ENCODE peak calls at places on chromosomes 2 and 18, in four cellular contexts. One of them, this sample, is unnamed.

GRCh38 chr2:241777686-241778627 is 1.3 kb downstream of the GAL3ST2 start:
- DNase-seq in stimulated activated CD4-positive, alpha-beta T cell treated with anti-CD3 and anti-CD28 coated beads, Interleukin-4, amount 100 ng/mL, for 4 hours: no peak
- DNase-seq in GM23338: no peak
- DNase-seq in activated CD8-positive, alpha-beta memory T cell treated with anti-CD3 and anti-CD28 coated beads, Interleukin-2, amount 10 ng/mL, durations not matched to agents 7 days and 5 days: peak
- DNase-seq in this sample: no peak

GRCh38 chr2:45554073-45554742 is 56.9 kb downstream of the SRBD1 start:
- DNase-seq in stimulated activated CD4-positive, alpha-beta T cell treated with anti-CD3 and anti-CD28 coated beads, Interleukin-4, amount 100 ng/mL, for 4 hours: no peak
- DNase-seq in GM23338: peak
- DNase-seq in activated CD8-positive, alpha-beta memory T cell treated with anti-CD3 and anti-CD28 coated beads, Interleukin-2, amount 10 ng/mL, durations not matched to agents 7 days and 5 days: no peak
- DNase-seq in this sample: no peak

GRCh38 chr2:70498528-70498927 is 55.1 kb downstream of the TGFA start:
- DNase-seq in stimulated activated CD4-positive, alpha-beta T cell treated with anti-CD3 and anti-CD28 coated beads, Interleukin-4, amount 100 ng/mL, for 4 hours: no peak
- DNase-seq in GM23338: no peak
- DNase-seq in activated CD8-positive, alpha-beta memory T cell treated with anti-CD3 and anti-CD28 coated beads, Interleukin-2, amount 10 ng/mL, durations not matched to agents 7 days and 5 days: no peak
- DNase-seq in this sample: no peak

GRCh38 chr18:21242141-21243040 is at the start of gene GREB1L:
- DNase-seq in stimulated activated CD4-positive, alpha-beta T cell treated with anti-CD3 and anti-CD28 coated beads, Interleukin-4, amount 100 ng/mL, for 4 hours: peak
- DNase-seq in GM23338: peak
- DNase-seq in activated CD8-positive, alpha-beta memory T cell treated with anti-CD3 and anti-CD28 coated beads, Interleukin-2, amount 10 ng/mL, durations not matched to agents 7 days and 5 days: no peak
- DNase-seq in this sample: peak

GRCh38 chr18:46738491-46738890 is 18.4 kb downstream of the ST8SIA5 start:
- DNase-seq in stimulated activated CD4-positive, alpha-beta T cell treated with anti-CD3 and anti-CD28 coated beads, Interleukin-4, amount 100 ng/mL, for 4 hours: no peak
- DNase-seq in GM23338: no peak
- DNase-seq in activated CD8-positive, alpha-beta memory T cell treated with anti-CD3 and anti-CD28 coated beads, Interleukin-2, amount 10 ng/mL, durations not matched to agents 7 days and 5 days: no peak
- DNase-seq in this sample: no peak

GRCh38 chr2:120473522-120474271 is 127.8 kb downstream of the INHBB start:
- DNase-seq in stimulated activated CD4-positive, alpha-beta T cell treated with anti-CD3 and anti-CD28 coated beads, Interleukin-4, amount 100 ng/mL, for 4 hours: no peak
- DNase-seq in GM23338: no peak
- DNase-seq in activated CD8-positive, alpha-beta memory T cell treated with anti-CD3 and anti-CD28 coated beads, Interleukin-2, amount 10 ng/mL, durations not matched to agents 7 days and 5 days: no peak
- DNase-seq in this sample: no peak

GRCh38 chr2:45288532-45288931 is 279.3 kb upstream of the SIX2 start:
- DNase-seq in stimulated activated CD4-positive, alpha-beta T cell treated with anti-CD3 and anti-CD28 coated beads, Interleukin-4, amount 100 ng/mL, for 4 hours: no peak
- DNase-seq in GM23338: no peak
- DNase-seq in activated CD8-positive, alpha-beta memory T cell treated with anti-CD3 and anti-CD28 coated beads, Interleukin-2, amount 10 ng/mL, durations not matched to agents 7 days and 5 days: no peak
- DNase-seq in this sample: no peak

GRCh38 chr2:240121190-240121589 is 14.9 kb downstream of the COPS9 start:
- DNase-seq in stimulated activated CD4-positive, alpha-beta T cell treated with anti-CD3 and anti-CD28 coated beads, Interleukin-4, amount 100 ng/mL, for 4 hours: no peak
- DNase-seq in GM23338: no peak
- DNase-seq in activated CD8-positive, alpha-beta memory T cell treated with anti-CD3 and anti-CD28 coated beads, Interleukin-2, amount 10 ng/mL, durations not matched to agents 7 days and 5 days: no peak
- DNase-seq in this sample: no peak

GRCh38 chr2:95315801-95316411 is 18.8 kb downstream of the KCNIP3 start:
- DNase-seq in stimulated activated CD4-positive, alpha-beta T cell treated with anti-CD3 and anti-CD28 coated beads, Interleukin-4, amount 100 ng/mL, for 4 hours: no peak
- DNase-seq in GM23338: no peak
- DNase-seq in activated CD8-positive, alpha-beta memory T cell treated with anti-CD3 and anti-CD28 coated beads, Interleukin-2, amount 10 ng/mL, durations not matched to agents 7 days and 5 days: no peak
- DNase-seq in this sample: no peak

GRCh38 chr2:235854276-235854675 is 313.9 kb downstream of the GBX2 start:
- DNase-seq in stimulated activated CD4-positive, alpha-beta T cell treated with anti-CD3 and anti-CD28 coated beads, Interleukin-4, amount 100 ng/mL, for 4 hours: no peak
- DNase-seq in GM23338: no peak
- DNase-seq in activated CD8-positive, alpha-beta memory T cell treated with anti-CD3 and anti-CD28 coated beads, Interleukin-2, amount 10 ng/mL, durations not matched to agents 7 days and 5 days: no peak
- DNase-seq in this sample: no peak

GRCh38 chr18:8661754-8662573 is 43.4 kb upstream of the MTCL1 start:
- DNase-seq in stimulated activated CD4-positive, alpha-beta T cell treated with anti-CD3 and anti-CD28 coated beads, Interleukin-4, amount 100 ng/mL, for 4 hours: no peak
- DNase-seq in GM23338: peak
- DNase-seq in activated CD8-positive, alpha-beta memory T cell treated with anti-CD3 and anti-CD28 coated beads, Interleukin-2, amount 10 ng/mL, durations not matched to agents 7 days and 5 days: no peak
- DNase-seq in this sample: peak

GRCh38 chr2:182064024-182064880 is 78.6 kb downstream of the PPP1R1C start:
- DNase-seq in stimulated activated CD4-positive, alpha-beta T cell treated with anti-CD3 and anti-CD28 coated beads, Interleukin-4, amount 100 ng/mL, for 4 hours: no peak
- DNase-seq in GM23338: no peak
- DNase-seq in activated CD8-positive, alpha-beta memory T cell treated with anti-CD3 and anti-CD28 coated beads, Interleukin-2, amount 10 ng/mL, durations not matched to agents 7 days and 5 days: no peak
- DNase-seq in this sample: no peak

GRCh38 chr2:217297096-217297495 is 437.2 kb upstream of the TNP1 start:
- DNase-seq in stimulated activated CD4-positive, alpha-beta T cell treated with anti-CD3 and anti-CD28 coated beads, Interleukin-4, amount 100 ng/mL, for 4 hours: no peak
- DNase-seq in GM23338: no peak
- DNase-seq in activated CD8-positive, alpha-beta memory T cell treated with anti-CD3 and anti-CD28 coated beads, Interleukin-2, amount 10 ng/mL, durations not matched to agents 7 days and 5 days: no peak
- DNase-seq in this sample: no peak

GRCh38 chr2:10654069-10654468 is 35.7 kb downstream of the NOL10 start:
- DNase-seq in stimulated activated CD4-positive, alpha-beta T cell treated with anti-CD3 and anti-CD28 coated beads, Interleukin-4, amount 100 ng/mL, for 4 hours: peak
- DNase-seq in GM23338: no peak
- DNase-seq in activated CD8-positive, alpha-beta memory T cell treated with anti-CD3 and anti-CD28 coated beads, Interleukin-2, amount 10 ng/mL, durations not matched to agents 7 days and 5 days: peak
- DNase-seq in this sample: no peak

GRCh38 chr2:143575340-143575739 is 446.1 kb downstream of the ARHGAP15 start:
- DNase-seq in stimulated activated CD4-positive, alpha-beta T cell treated with anti-CD3 and anti-CD28 coated beads, Interleukin-4, amount 100 ng/mL, for 4 hours: no peak
- DNase-seq in GM23338: peak
- DNase-seq in activated CD8-positive, alpha-beta memory T cell treated with anti-CD3 and anti-CD28 coated beads, Interleukin-2, amount 10 ng/mL, durations not matched to agents 7 days and 5 days: no peak
- DNase-seq in this sample: peak

GRCh38 chr2:81650048-81650971 is 1345.8 kb upstream of the LRRTM1 start:
- DNase-seq in stimulated activated CD4-positive, alpha-beta T cell treated with anti-CD3 and anti-CD28 coated beads, Interleukin-4, amount 100 ng/mL, for 4 hours: no peak
- DNase-seq in GM23338: peak
- DNase-seq in activated CD8-positive, alpha-beta memory T cell treated with anti-CD3 and anti-CD28 coated beads, Interleukin-2, amount 10 ng/mL, durations not matched to agents 7 days and 5 days: no peak
- DNase-seq in this sample: peak

GRCh38 chr18:4204151-4204720 is 250.9 kb downstream of the DLGAP1 start:
- DNase-seq in stimulated activated CD4-positive, alpha-beta T cell treated with anti-CD3 and anti-CD28 coated beads, Interleukin-4, amount 100 ng/mL, for 4 hours: no peak
- DNase-seq in GM23338: no peak
- DNase-seq in activated CD8-positive, alpha-beta memory T cell treated with anti-CD3 and anti-CD28 coated beads, Interleukin-2, amount 10 ng/mL, durations not matched to agents 7 days and 5 days: no peak
- DNase-seq in this sample: no peak

GRCh38 chr2:61911510-61911909 is 6.0 kb downstream of the COMMD1 start:
- DNase-seq in stimulated activated CD4-positive, alpha-beta T cell treated with anti-CD3 and anti-CD28 coated beads, Interleukin-4, amount 100 ng/mL, for 4 hours: no peak
- DNase-seq in GM23338: peak
- DNase-seq in activated CD8-positive, alpha-beta memory T cell treated with anti-CD3 and anti-CD28 coated beads, Interleukin-2, amount 10 ng/mL, durations not matched to agents 7 days and 5 days: no peak
- DNase-seq in this sample: peak

GRCh38 chr2:178962152-178962551 is 87.8 kb downstream of the CCDC141 start:
- DNase-seq in stimulated activated CD4-positive, alpha-beta T cell treated with anti-CD3 and anti-CD28 coated beads, Interleukin-4, amount 100 ng/mL, for 4 hours: no peak
- DNase-seq in GM23338: no peak
- DNase-seq in activated CD8-positive, alpha-beta memory T cell treated with anti-CD3 and anti-CD28 coated beads, Interleukin-2, amount 10 ng/mL, durations not matched to agents 7 days and 5 days: no peak
- DNase-seq in this sample: no peak

GRCh38 chr2:7525746-7526145 is 608.5 kb downstream of the RNF144A start:
- DNase-seq in stimulated activated CD4-positive, alpha-beta T cell treated with anti-CD3 and anti-CD28 coated beads, Interleukin-4, amount 100 ng/mL, for 4 hours: no peak
- DNase-seq in GM23338: no peak
- DNase-seq in activated CD8-positive, alpha-beta memory T cell treated with anti-CD3 and anti-CD28 coated beads, Interleukin-2, amount 10 ng/mL, durations not matched to agents 7 days and 5 days: no peak
- DNase-seq in this sample: no peak

GRCh38 chr18:48875942-48876511 is 74.7 kb downstream of the SMAD7 start:
- DNase-seq in stimulated activated CD4-positive, alpha-beta T cell treated with anti-CD3 and anti-CD28 coated beads, Interleukin-4, amount 100 ng/mL, for 4 hours: no peak
- DNase-seq in GM23338: peak
- DNase-seq in activated CD8-positive, alpha-beta memory T cell treated with anti-CD3 and anti-CD28 coated beads, Interleukin-2, amount 10 ng/mL, durations not matched to agents 7 days and 5 days: no peak
- DNase-seq in this sample: no peak

This sample was measured in NCI-H82.